ENCODE peak calls at places on chromosomes 7 and 10, in seven cellular contexts. V, N, Y, O, C, G and R are unnamed samples.

GRCh38 chr7:46524350-46524749 is 603.3 kb upstream of the IGFBP3 start:
- DNase-seq in V (no peak), N (no peak), Y (no peak), O (peak), C (no peak), G (no peak), R (no peak)

GRCh38 chr7:49279886-49280285 is 355.5 kb downstream of the CDC14C start:
- DNase-seq in V (no peak), N (no peak), Y (no peak), O (no peak), C (no peak), G (no peak), R (no peak)

GRCh38 chr7:99386584-99387238 is 12.2 kb downstream of the ARPC1B start:
- DNase-seq in V (peak), N (no peak), Y (no peak), O (peak), C (peak), G (no peak), R (no peak)

GRCh38 chr7:155511597-155511996 is 34.8 kb downstream of the CNPY1 start:
- DNase-seq in V (no peak), N (no peak), Y (no peak), O (no peak), C (no peak), G (no peak), R (no peak)

GRCh38 chr10:24722131-24722675 is 1.5 kb downstream of the ARHGAP21 start:
- DNase-seq in V (no peak), N (no peak), Y (no peak), O (peak), C (no peak), G (no peak), R (no peak)

GRCh38 chr7:150368098-150368883 is at the start of gene REPIN1:
- DNase-seq in V (peak), N (peak), Y (peak), O (peak), C (peak), G (peak), R (peak)

GRCh38 chr10:84571146-84571545 is 242.8 kb downstream of the CCSER2 start:
- DNase-seq in V (no peak), N (no peak), Y (no peak), O (no peak), C (no peak), G (no peak), R (no peak)

GRCh38 chr10:48247680-48248079 is 26.8 kb downstream of the FRMPD2 start:
- DNase-seq in V (no peak), N (no peak), Y (no peak), O (no peak), C (no peak), G (no peak), R (no peak)

GRCh38 chr10:52297727-52298126 is 16.4 kb upstream of the DKK1 start:
- DNase-seq in V (no peak), N (no peak), Y (no peak), O (no peak), C (no peak), G (no peak), R (no peak)

GRCh38 chr10:77478248-77478963 is 159.2 kb downstream of the KCNMA1 start:
- DNase-seq in V (no peak), N (no peak), Y (no peak), O (peak), C (no peak), G (peak), R (no peak)

GRCh38 chr7:13024323-13024722 is 336.9 kb downstream of the ARL4A start:
- DNase-seq in V (no peak), N (no peak), Y (no peak), O (peak), C (no peak), G (peak), R (no peak)

GRCh38 chr7:91043181-91043580 is 221.1 kb upstream of the FZD1 start:
- DNase-seq in V (no peak), N (no peak), Y (no peak), O (no peak), C (no peak), G (no peak), R (no peak)

GRCh38 chr10:78194539-78195402 is 161.1 kb downstream of the RPS24 start:
- DNase-seq in V (no peak), N (no peak), Y (no peak), O (peak), C (no peak), G (no peak), R (no peak)

GRCh38 chr7:95097851-95098250 is 190.5 kb downstream of the PPP1R9A start:
- DNase-seq in V (no peak), N (no peak), Y (no peak), O (no peak), C (no peak), G (no peak), R (no peak)

GRCh38 chr7:92988941-92989540 is 128.7 kb downstream of the SAMD9 start:
- DNase-seq in V (no peak), N (no peak), Y (no peak), O (peak), C (no peak), G (no peak), R (no peak)

GRCh38 chr10:133127291-133128125 is 32.5 kb upstream of the KNDC1 start:
- DNase-seq in V (no peak), N (no peak), Y (no peak), O (no peak), C (peak), G (no peak), R (no peak)

GRCh38 chr10:409403-410040 is 274.3 kb downstream of the ZMYND11 start:
- DNase-seq in V (no peak), N (no peak), Y (no peak), O (no peak), C (no peak), G (no peak), R (no peak)

GRCh38 chr7:154729056-154729455 is 273.9 kb downstream of the PAXIP1 start:
- DNase-seq in V (no peak), N (no peak), Y (no peak), O (no peak), C (no peak), G (no peak), R (no peak)